ENCODE peak calls at places on chromosomes 1 and 21, in eight cellular contexts. Z is mammary epithelial cell, A is pancreas, J is fibroblast of lung, Q is bronchial epithelial cell, F is GM13976, E is cardiac fibroblast, W is progenitor cell of endocrine pancreas. N is an unnamed sample.

GRCh38 chr1:109639841-109640184 is 16.1 kb upstream of the GSTM4 start:
- DNase-seq in Z (no peak), F (no peak), Q (no peak), W (no peak), A (no peak), J (no peak), E (no peak), N (no peak)

GRCh38 chr1:178057131-178057765 is 36.7 kb upstream of the RASAL2 start:
- DNase-seq in J (no peak), Q (no peak), F (no peak), W (no peak), Z (no peak), E (peak), A (no peak), N (no peak)

GRCh38 chr1:155086182-155086741 is 7.6 kb downstream of the EFNA3 start:
- DNase-seq in F (peak), J (no peak), E (peak), A (peak), Z (no peak), W (peak), Q (no peak), N (no peak)

GRCh38 chr1:68819190-68819829 is 322.4 kb upstream of the DEPDC1 start:
- DNase-seq in F (peak), A (no peak), Q (peak), Z (peak), J (peak), W (no peak), E (peak), N (no peak)

GRCh38 chr21:35016517-35017188 is 32.4 kb downstream of the RUNX1 start:
- DNase-seq in Z (no peak), Q (no peak), J (no peak), F (no peak), E (no peak), W (no peak), A (no peak), N (no peak)

GRCh38 chr1:2534775-2535387 is 4.8 kb upstream of the HES5 start:
- DNase-seq in A (no peak), E (peak), F (no peak), Z (peak), W (no peak), Q (peak), J (peak), N (no peak)

GRCh38 chr21:22211943-22212342 is 1213.7 kb downstream of the NCAM2 start:
- DNase-seq in Q (no peak), Z (no peak), E (no peak), A (no peak), J (no peak), F (no peak), W (no peak), N (no peak)

GRCh38 chr1:92327794-92328193 is 28.9 kb downstream of the RPAP2 start:
- DNase-seq in Z (no peak), W (no peak), F (no peak), Q (no peak), A (no peak), E (no peak), J (no peak), N (no peak)

GRCh38 chr1:78101514-78101913 is 55.7 kb downstream of the GIPC2 start:
- DNase-seq in F (no peak), E (peak), W (no peak), Z (peak), J (peak), Q (peak), A (peak), N (peak)

GRCh38 chr1:46202975-46203737 is at the start of gene LURAP1:
- DNase-seq in F (peak), Z (peak), A (no peak), W (no peak), J (peak), E (peak), Q (peak), N (peak)

GRCh38 chr1:207064546-207064945 is 11.5 kb downstream of the PFKFB2 start:
- DNase-seq in F (no peak), E (no peak), Z (no peak), J (no peak), Q (no peak), W (no peak), A (peak), N (no peak)

GRCh38 chr1:86195281-86195680 is 38.7 kb upstream of the COL24A1 start:
- DNase-seq in A (no peak), J (no peak), E (no peak), Z (no peak), W (no peak), Q (no peak), F (no peak), N (no peak)

GRCh38 chr1:15324867-15325335 is 77.9 kb downstream of the FHAD1 start:
- DNase-seq in J (no peak), Z (no peak), Q (no peak), A (no peak), F (no peak), E (no peak), W (no peak), N (no peak)

GRCh38 chr21:45080639-45081414 is 6.4 kb downstream of the ADARB1 start:
- DNase-seq in J (peak), W (no peak), E (peak), F (no peak), Q (no peak), A (no peak), Z (no peak), N (no peak)

GRCh38 chr21:46150491-46151121 is 4.8 kb downstream of the FTCD start:
- DNase-seq in F (no peak), A (no peak), E (no peak), Z (no peak), W (no peak), Q (no peak), J (no peak), N (no peak)

GRCh38 chr1:212512731-212513559 is 80.2 kb downstream of the NENF start:
- DNase-seq in E (no peak), Z (no peak), F (no peak), W (no peak), A (no peak), J (peak), Q (no peak), N (no peak)

GRCh38 chr1:86753700-86754099 is 49.3 kb downstream of the SH3GLB1 start:
- DNase-seq in W (no peak), Q (peak), A (no peak), E (peak), Z (peak), J (no peak), F (no peak), N (no peak)

GRCh38 chr1:35556494-35557117 is 597 bp downstream of the KIAA0319L start:
- DNase-seq in F (no peak), E (no peak), A (no peak), J (no peak), W (no peak), Q (no peak), Z (no peak), N (no peak)

GRCh38 chr21:21146587-21147373 is 148.6 kb downstream of the NCAM2 start:
- DNase-seq in Z (no peak), W (no peak), Q (no peak), A (no peak), E (no peak), J (no peak), F (no peak), N (no peak)

DNA sequence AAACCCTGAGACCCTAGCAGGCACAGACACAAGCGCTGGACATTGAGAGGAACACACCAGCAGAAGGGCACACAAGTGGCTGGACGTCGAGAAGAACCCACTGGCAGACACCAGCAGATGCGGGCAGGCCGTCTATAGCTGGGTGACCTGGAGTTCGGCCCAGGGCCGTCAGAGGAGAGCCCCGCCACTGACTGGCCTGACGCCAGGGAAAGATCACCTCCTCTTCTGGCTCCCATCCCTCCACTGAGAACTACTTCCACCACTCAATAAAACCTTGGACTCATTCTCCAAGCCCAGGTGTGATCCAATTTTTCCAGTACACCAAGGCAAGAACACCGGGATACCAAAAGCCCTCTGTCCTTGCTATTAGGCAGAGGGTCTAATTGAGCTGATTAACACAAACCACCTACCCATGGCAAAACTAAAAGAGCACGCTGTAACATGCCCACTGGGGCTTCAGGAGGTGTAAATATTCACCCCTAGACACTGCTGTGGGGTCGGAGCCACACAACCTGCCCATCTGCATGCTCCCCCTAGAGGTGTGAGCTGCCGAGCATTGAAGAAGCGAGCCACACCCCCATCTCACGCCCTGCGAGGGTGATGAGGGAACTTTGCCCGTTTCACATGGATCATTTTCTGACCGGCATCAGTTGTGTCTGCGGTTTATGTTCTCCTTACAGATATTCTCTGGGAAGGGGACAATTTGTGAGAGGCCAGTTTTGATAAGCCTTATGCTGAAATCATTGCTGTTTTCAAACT is 104.8 kb downstream of the HLX start:
- DNase-seq in Q (no peak), W (no peak), Z (no peak), E (no peak), A (peak), J (no peak), F (no peak), N (no peak)
- TF ChIP-seq CTCF in Q (no peak), W (peak), Z (no peak), E (peak), A (no peak), J (no peak), F (peak), N (no peak)

GRCh38 chr1:54810144-54810942 is 9.2 kb upstream of the TTC22 start:
- DNase-seq in Z (peak), F (peak), A (peak), Q (peak), J (no peak), W (peak), E (peak), N (no peak)

GRCh38 chr1:54807756-54808155 is 6.6 kb upstream of the TTC22 start:
- DNase-seq in Q (no peak), J (no peak), W (no peak), E (no peak), F (no peak), A (no peak), Z (no peak), N (no peak)

GRCh38 chr1:54806931-54807611 is 5.9 kb upstream of the TTC22 start:
- DNase-seq in J (peak), Q (peak), W (no peak), Z (peak), A (no peak), F (no peak), E (peak), N (no peak)

GRCh38 chr1:54809496-54810074 is 8.5 kb upstream of the TTC22 start:
- DNase-seq in J (no peak), A (no peak), Z (no peak), W (no peak), Q (no peak), E (no peak), F (no peak), N (no peak)

GRCh38 chr1:54808443-54809207 is 7.5 kb upstream of the TTC22 start:
- DNase-seq in W (no peak), Q (no peak), F (no peak), E (no peak), A (no peak), Z (no peak), J (no peak), N (no peak)
- TF ChIP-seq CTCF in W (no peak), Q (peak), F (no peak), E (peak), A (no peak), Z (no peak), J (peak), N (no peak)

GRCh38 chr1:215146252-215146975 is 63.9 kb downstream of the KCNK2 start:
- DNase-seq in W (no peak), Q (peak), J (peak), Z (peak), F (no peak), E (peak), A (peak), N (no peak)
- TF ChIP-seq CTCF in W (peak), Q (peak), J (peak), Z (peak), F (no peak), E (peak), A (no peak), N (peak)

GRCh38 chr1:43225168-43225567 is 44.6 kb upstream of the TMEM125 start:
- DNase-seq in W (no peak), A (no peak), F (no peak), E (peak), Z (no peak), Q (peak), J (no peak), N (no peak)
- TF ChIP-seq CTCF in W (no peak), A (no peak), F (no peak), E (peak), Z (no peak), Q (no peak), J (no peak), N (no peak)

GRCh38 chr1:42504535-42505128 is 41.5 kb downstream of the CCDC30 start:
- DNase-seq in A (no peak), Z (no peak), E (no peak), Q (no peak), F (no peak), J (no peak), W (no peak), N (no peak)
- TF ChIP-seq CTCF in A (no peak), Z (peak), E (no peak), Q (no peak), F (no peak), J (no peak), W (no peak), N (no peak)

GRCh38 chr1:27135920-27136551 is 18.9 kb downstream of the SLC9A1 start:
- DNase-seq in Q (no peak), W (no peak), F (peak), Z (peak), J (no peak), A (no peak), E (no peak), N (no peak)
- TF ChIP-seq CTCF in Q (no peak), W (peak), F (no peak), Z (peak), J (no peak), A (no peak), E (peak), N (no peak)

GRCh38 chr1:204829133-204829532 is 41.5 kb upstream of the NFASC start:
- DNase-seq in Q (no peak), J (no peak), Z (no peak), A (no peak), F (no peak), W (no peak), E (no peak), N (no peak)

GRCh38 chr1:204821924-204822323 is 48.7 kb upstream of the NFASC start:
- DNase-seq in E (no peak), F (no peak), Z (no peak), J (no peak), A (no peak), W (no peak), Q (no peak), N (no peak)

GRCh38 chr1:204828352-204828850 is 42.3 kb upstream of the NFASC start:
- DNase-seq in Z (peak), J (peak), F (peak), W (peak), Q (no peak), A (peak), E (peak), N (peak)

GRCh38 chr1:204830671-204831585 is 39.7 kb upstream of the NFASC start:
- DNase-seq in J (no peak), E (no peak), Q (no peak), W (no peak), A (no peak), Z (no peak), F (no peak), N (no peak)

DNA sequence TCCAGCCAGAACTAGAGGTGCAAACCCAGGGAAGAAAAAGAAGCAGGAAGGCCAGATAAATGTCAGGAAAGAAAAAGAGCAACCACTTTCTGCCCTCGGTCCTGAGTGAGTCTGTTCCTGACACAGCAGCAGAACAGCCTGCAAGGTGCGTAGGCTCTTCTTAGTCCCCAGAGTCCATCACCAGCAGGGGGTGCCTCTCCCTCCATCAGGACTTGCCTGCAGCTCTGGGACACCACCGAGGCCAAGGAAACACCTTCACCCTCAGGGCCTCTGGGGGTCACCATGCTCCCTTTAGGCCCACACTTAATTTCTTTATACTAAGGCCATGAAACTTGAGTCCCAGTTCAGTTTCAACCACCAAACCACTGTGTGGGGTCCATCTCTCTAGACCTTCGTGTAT is 43.7 kb upstream of the NFASC start:
- DNase-seq in E (no peak), A (no peak), F (peak), Z (no peak), J (peak), W (peak), Q (peak), N (no peak)
- TF ChIP-seq CTCF in E (no peak), A (no peak), F (no peak), Z (peak), J (peak), W (peak), Q (peak), N (peak)